ENCODE peak calls at places on chromosomes 13 and 19, in four cellular contexts. One of them, this sample, is unnamed.

GRCh38 chr13:114161644-114162532 is 17.2 kb upstream of the CFAP97D2 start:
- DNase-seq in esophagus squamous epithelium: no peak
- DNase-seq in CD8-positive, alpha-beta T cell: no peak
- DNase-seq in endodermal cell: no peak
- DNase-seq in this sample: no peak

GRCh38 chr13:110017379-110017778 is 231.0 kb upstream of the IRS2 start:
- DNase-seq in endodermal cell: peak
- DNase-seq in CD8-positive, alpha-beta T cell: no peak
- DNase-seq in esophagus squamous epithelium: no peak
- DNase-seq in this sample: no peak

GRCh38 chr13:49569993-49570689 is 15.2 kb downstream of the RCBTB1 start:
- DNase-seq in endodermal cell: no peak
- DNase-seq in CD8-positive, alpha-beta T cell: no peak
- DNase-seq in esophagus squamous epithelium: no peak
- DNase-seq in this sample: no peak

GRCh38 chr19:15161028-15161984 is 39.5 kb downstream of the NOTCH3 start:
- DNase-seq in endodermal cell: no peak
- DNase-seq in CD8-positive, alpha-beta T cell: no peak
- DNase-seq in esophagus squamous epithelium: no peak
- DNase-seq in this sample: peak

GRCh38 chr13:92716749-92717148 is 509.9 kb upstream of the GPC6 start:
- DNase-seq in CD8-positive, alpha-beta T cell: no peak
- DNase-seq in endodermal cell: no peak
- DNase-seq in esophagus squamous epithelium: no peak
- DNase-seq in this sample: no peak

GRCh38 chr19:14577264-14577663 is 5.4 kb upstream of the NDUFB7 start:
- DNase-seq in endodermal cell: no peak
- DNase-seq in esophagus squamous epithelium: no peak
- DNase-seq in CD8-positive, alpha-beta T cell: no peak
- DNase-seq in this sample: no peak

GRCh38 chr19:343941-344624 is 513 bp downstream of the MIER2 start:
- DNase-seq in endodermal cell: peak
- DNase-seq in CD8-positive, alpha-beta T cell: no peak
- DNase-seq in esophagus squamous epithelium: no peak
- DNase-seq in this sample: peak

GRCh38 chr19:7366701-7367420 is 18.1 kb downstream of the ARHGEF18 start:
- DNase-seq in CD8-positive, alpha-beta T cell: no peak
- DNase-seq in esophagus squamous epithelium: no peak
- DNase-seq in endodermal cell: no peak
- DNase-seq in this sample: no peak

GRCh38 chr13:76019421-76020044 is 383.4 kb downstream of the LMO7 start:
- DNase-seq in CD8-positive, alpha-beta T cell: no peak
- DNase-seq in esophagus squamous epithelium: no peak
- DNase-seq in endodermal cell: peak
- DNase-seq in this sample: peak

GRCh38 chr13:48448963-48449614 is 36.2 kb upstream of the LPAR6 start:
- DNase-seq in endodermal cell: no peak
- DNase-seq in esophagus squamous epithelium: no peak
- DNase-seq in CD8-positive, alpha-beta T cell: no peak
- DNase-seq in this sample: no peak

DNA sequence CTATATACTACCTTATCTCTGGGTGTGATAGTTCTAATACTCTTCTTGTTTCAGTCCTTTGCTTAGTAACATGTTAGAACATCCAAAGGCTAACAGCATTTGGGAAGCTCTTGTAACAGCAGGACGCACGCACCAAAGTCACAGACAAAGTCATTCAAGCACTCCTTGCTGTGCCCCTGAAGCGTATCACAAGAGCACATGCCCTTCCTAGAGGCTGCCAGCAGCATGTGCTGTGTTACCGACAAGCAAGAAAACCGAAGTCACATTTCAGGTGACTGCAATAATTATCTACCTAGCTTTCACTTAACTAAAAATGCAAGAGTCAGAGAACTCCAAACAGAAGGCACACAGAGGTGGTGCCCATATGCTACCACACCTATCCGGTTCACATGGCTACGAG is 194.1 kb downstream of the KLF12 start:
- DNase-seq in esophagus squamous epithelium: no peak
- DNase-seq in endodermal cell: no peak
- DNase-seq in CD8-positive, alpha-beta T cell: no peak
- DNase-seq in this sample: no peak
- TF ChIP-seq CTCF in esophagus squamous epithelium: no peak
- TF ChIP-seq CTCF in endodermal cell: no peak
- TF ChIP-seq CTCF in CD8-positive, alpha-beta T cell: no peak
- TF ChIP-seq CTCF in this sample: no peak

GRCh38 chr13:46552888-46553520 is at the start of gene LRCH1:
- DNase-seq in esophagus squamous epithelium: peak
- DNase-seq in endodermal cell: peak
- DNase-seq in CD8-positive, alpha-beta T cell: peak
- DNase-seq in this sample: peak
- TF ChIP-seq CTCF in esophagus squamous epithelium: no peak
- TF ChIP-seq CTCF in endodermal cell: no peak
- TF ChIP-seq CTCF in CD8-positive, alpha-beta T cell: no peak
- TF ChIP-seq CTCF in this sample: no peak

GRCh38 chr13:26186141-26186870 is 35.8 kb downstream of the RNF6 start:
- DNase-seq in esophagus squamous epithelium: peak
- DNase-seq in endodermal cell: peak
- DNase-seq in CD8-positive, alpha-beta T cell: peak
- DNase-seq in this sample: peak
- TF ChIP-seq CTCF in esophagus squamous epithelium: peak
- TF ChIP-seq CTCF in endodermal cell: peak
- TF ChIP-seq CTCF in CD8-positive, alpha-beta T cell: peak
- TF ChIP-seq CTCF in this sample: peak

GRCh38 chr19:11325544-11325943 is 13.9 kb downstream of the RAB3D start:
- DNase-seq in CD8-positive, alpha-beta T cell: no peak
- DNase-seq in endodermal cell: no peak
- DNase-seq in esophagus squamous epithelium: no peak
- DNase-seq in this sample: no peak

GRCh38 chr19:11324079-11324661 is 15.3 kb downstream of the RAB3D start:
- DNase-seq in endodermal cell: no peak
- DNase-seq in CD8-positive, alpha-beta T cell: no peak
- DNase-seq in esophagus squamous epithelium: peak
- DNase-seq in this sample: no peak

GRCh38 chr19:11324748-11325389 is 14.6 kb downstream of the RAB3D start:
- DNase-seq in esophagus squamous epithelium: no peak
- DNase-seq in endodermal cell: no peak
- DNase-seq in CD8-positive, alpha-beta T cell: no peak
- DNase-seq in this sample: no peak

GRCh38 chr19:11322269-11323024 is 17.0 kb downstream of the RAB3D start:
- DNase-seq in endodermal cell: no peak
- DNase-seq in CD8-positive, alpha-beta T cell: no peak
- DNase-seq in esophagus squamous epithelium: no peak
- DNase-seq in this sample: no peak

GRCh38 chr19:11323601-11324078 is 15.8 kb downstream of the RAB3D start:
- DNase-seq in esophagus squamous epithelium: no peak
- DNase-seq in CD8-positive, alpha-beta T cell: no peak
- DNase-seq in endodermal cell: no peak
- DNase-seq in this sample: no peak
- TF ChIP-seq CTCF in esophagus squamous epithelium: no peak
- TF ChIP-seq CTCF in CD8-positive, alpha-beta T cell: no peak
- TF ChIP-seq CTCF in endodermal cell: no peak
- TF ChIP-seq CTCF in this sample: no peak

DNA sequence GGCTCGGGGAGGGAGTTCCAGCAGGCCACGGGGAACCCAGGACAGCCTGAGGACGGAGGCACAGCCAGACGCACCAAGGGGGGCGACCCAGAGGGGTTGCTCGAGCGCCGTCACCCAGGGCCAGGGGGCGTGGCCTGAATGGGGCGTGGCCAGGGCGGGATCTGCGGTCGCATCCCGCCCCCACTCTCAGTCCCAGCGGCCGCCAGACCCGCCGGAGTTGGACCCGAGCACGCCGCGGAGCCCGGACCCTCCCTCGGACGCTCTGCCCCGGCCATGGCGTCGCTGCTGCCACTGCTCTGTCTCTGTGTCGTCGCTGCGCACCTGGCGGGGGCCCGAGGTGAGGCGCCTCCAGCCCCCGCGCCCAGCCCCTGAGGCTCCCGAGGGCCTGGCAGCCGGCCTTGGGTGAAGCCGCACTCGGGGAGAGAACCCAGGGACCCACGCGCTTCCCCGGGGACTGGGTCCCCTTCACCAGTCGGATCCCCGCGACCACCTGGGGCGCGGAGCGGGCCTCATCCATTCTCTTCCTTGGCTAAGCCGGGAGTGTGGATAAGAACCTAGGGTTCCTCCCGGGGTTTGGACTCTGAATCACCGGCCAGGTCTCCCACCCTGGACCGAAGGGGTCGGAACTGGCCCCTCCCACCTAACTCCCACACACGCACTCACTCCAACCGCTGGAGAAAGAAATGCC is at the start of gene CILP2:
- DNase-seq in esophagus squamous epithelium: no peak
- DNase-seq in endodermal cell: peak
- DNase-seq in CD8-positive, alpha-beta T cell: no peak
- DNase-seq in this sample: peak
- TF ChIP-seq CTCF in esophagus squamous epithelium: no peak
- TF ChIP-seq CTCF in endodermal cell: no peak
- TF ChIP-seq CTCF in CD8-positive, alpha-beta T cell: no peak
- TF ChIP-seq CTCF in this sample: no peak

DNA sequence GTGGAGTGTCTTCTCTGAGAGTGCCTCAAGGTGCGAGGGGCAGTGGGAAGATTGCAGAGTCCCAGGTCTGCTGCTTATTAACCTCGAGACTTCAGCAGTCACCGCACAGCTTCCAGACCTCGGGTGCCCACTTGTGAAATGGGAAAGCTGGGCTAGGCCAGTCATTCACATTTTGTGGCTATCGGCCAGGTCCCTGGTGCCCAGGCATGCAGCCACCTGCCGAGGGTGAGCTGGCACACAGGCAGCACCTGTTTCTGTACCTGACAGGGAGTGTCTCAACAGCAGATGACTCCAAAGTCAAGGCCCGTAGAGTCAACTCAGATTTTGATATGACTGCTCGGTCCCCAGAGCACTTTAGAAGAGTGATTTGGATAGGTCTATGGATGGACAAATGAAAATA is 21.9 kb downstream of the UQCRFS1 start:
- DNase-seq in CD8-positive, alpha-beta T cell: no peak
- DNase-seq in esophagus squamous epithelium: no peak
- DNase-seq in endodermal cell: no peak
- DNase-seq in this sample: no peak
- TF ChIP-seq CTCF in CD8-positive, alpha-beta T cell: no peak
- TF ChIP-seq CTCF in esophagus squamous epithelium: no peak
- TF ChIP-seq CTCF in endodermal cell: no peak
- TF ChIP-seq CTCF in this sample: no peak

DNA sequence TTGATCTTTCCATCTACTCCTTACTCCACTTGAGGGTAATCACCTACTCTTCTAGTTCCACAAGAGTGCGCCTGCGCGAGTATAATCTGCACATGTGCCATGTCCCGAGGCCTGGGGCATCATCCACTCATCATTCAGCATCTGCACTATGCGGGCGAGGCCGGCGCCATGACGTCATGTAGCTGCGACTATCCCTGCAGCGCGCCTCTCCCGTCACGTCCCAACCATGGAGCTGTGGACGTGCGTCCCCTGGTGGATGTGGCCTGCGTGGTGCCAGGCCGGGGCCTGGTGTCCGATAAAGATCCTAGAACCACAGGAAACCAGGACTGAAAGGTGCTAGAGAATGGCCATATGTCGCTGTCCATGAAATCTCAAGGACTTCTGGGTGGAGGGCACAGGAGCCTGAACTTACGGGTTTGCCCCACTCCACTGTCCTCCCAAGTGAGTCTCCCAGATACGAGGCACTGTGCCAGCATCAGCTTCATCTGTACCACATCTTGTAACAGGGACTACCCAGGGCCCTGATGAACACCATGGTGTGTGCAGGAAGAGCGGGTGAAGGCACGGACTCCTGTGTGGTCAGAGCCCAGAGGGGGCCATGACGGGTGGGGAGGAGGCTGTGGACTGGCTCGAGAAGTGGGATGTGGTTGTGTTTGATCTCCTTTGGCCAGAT is 2.7 kb upstream of the KLK2 start:
- DNase-seq in endodermal cell: peak
- DNase-seq in CD8-positive, alpha-beta T cell: no peak
- DNase-seq in esophagus squamous epithelium: no peak
- DNase-seq in this sample: no peak
- TF ChIP-seq CTCF in endodermal cell: peak
- TF ChIP-seq CTCF in CD8-positive, alpha-beta T cell: no peak
- TF ChIP-seq CTCF in esophagus squamous epithelium: no peak
- TF ChIP-seq CTCF in this sample: no peak

DNA sequence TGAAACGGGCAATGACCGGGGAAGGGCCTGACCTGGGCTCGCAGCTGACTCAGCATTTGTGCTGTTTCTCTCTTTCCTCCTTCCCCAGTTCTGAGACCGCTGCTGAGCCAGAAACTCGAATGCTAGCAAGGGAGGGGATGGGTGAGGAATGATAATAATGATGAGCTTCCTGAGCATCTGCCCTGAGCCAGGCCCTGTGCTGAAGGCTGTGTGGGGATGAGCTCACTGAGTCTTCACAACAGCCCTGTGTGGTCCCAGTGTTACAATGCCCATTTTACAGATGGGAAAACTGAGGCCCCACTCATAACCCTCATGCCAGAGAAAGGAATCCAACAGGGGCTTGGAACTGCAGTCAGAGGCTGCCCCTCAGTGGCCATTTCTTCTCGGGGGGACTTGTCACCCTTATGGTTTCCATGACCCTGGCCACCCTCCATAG is 8.1 kb downstream of the SULT2B1 start:
- DNase-seq in esophagus squamous epithelium: no peak
- DNase-seq in CD8-positive, alpha-beta T cell: no peak
- DNase-seq in endodermal cell: no peak
- DNase-seq in this sample: no peak
- TF ChIP-seq CTCF in esophagus squamous epithelium: no peak
- TF ChIP-seq CTCF in CD8-positive, alpha-beta T cell: no peak
- TF ChIP-seq CTCF in endodermal cell: peak
- TF ChIP-seq CTCF in this sample: no peak

This sample was measured in nephron progenitor cell.